ENCODE peak calls at places on chromosomes 1 and 21, in eight cellular contexts. V, E, X, H, Z, S, D and Q are unnamed samples.

GRCh38 chr1:41391834-41392527 is 30.7 kb downstream of the FOXO6 start:
- DNase-seq in E (no peak), Z (no peak), H (no peak), S (no peak), X (no peak), V (peak), D (no peak), Q (no peak)

GRCh38 chr1:233544304-233544703 is 69.6 kb upstream of the KCNK1 start:
- DNase-seq in H (no peak), D (no peak), Z (no peak), X (no peak), V (no peak), E (no peak), S (no peak), Q (no peak)

GRCh38 chr1:46810596-46810995 is 11.8 kb downstream of the CYP4B1 start:
- DNase-seq in Z (no peak), S (no peak), V (no peak), H (no peak), D (no peak), E (no peak), X (no peak), Q (no peak)

GRCh38 chr1:160108888-160109662 is 6.5 kb upstream of the ATP1A2 start:
- DNase-seq in X (no peak), H (no peak), S (peak), V (peak), Z (peak), D (peak), E (peak), Q (peak)

GRCh38 chr1:23591460-23592208 is 32.3 kb upstream of the ID3 start:
- DNase-seq in V (peak), Z (no peak), X (no peak), S (no peak), E (peak), H (no peak), D (no peak), Q (peak)

GRCh38 chr1:22506130-22506692 is 54.6 kb downstream of the ZBTB40 start:
- DNase-seq in D (no peak), H (no peak), X (no peak), S (no peak), E (no peak), Z (no peak), V (no peak), Q (no peak)

GRCh38 chr1:32454726-32455125 is 10.1 kb upstream of the ZBTB8B start:
- DNase-seq in D (no peak), V (peak), X (peak), E (no peak), H (no peak), Z (no peak), S (no peak), Q (no peak)

GRCh38 chr1:3443759-3444697 is 10.4 kb upstream of the ARHGEF16 start:
- DNase-seq in X (no peak), E (no peak), H (no peak), V (no peak), D (no peak), S (no peak), Z (no peak), Q (no peak)

GRCh38 chr1:201702936-201703335 is 126.0 kb upstream of the IPO9 start:
- DNase-seq in V (peak), Z (peak), X (no peak), D (no peak), S (no peak), E (no peak), H (no peak), Q (no peak)

GRCh38 chr21:45403825-45404725 is 890 bp upstream of the COL18A1 start:
- DNase-seq in E (peak), S (no peak), Z (peak), D (peak), V (no peak), H (no peak), X (no peak), Q (no peak)

GRCh38 chr1:53734650-53735211 is 4.2 kb downstream of the GLIS1 start:
- DNase-seq in H (no peak), V (no peak), E (no peak), S (no peak), D (peak), X (no peak), Z (no peak), Q (no peak)

GRCh38 chr1:7460807-7461206 is 310.3 kb upstream of the VAMP3 start:
- DNase-seq in V (peak), S (no peak), X (no peak), H (no peak), E (no peak), Z (no peak), D (no peak), Q (no peak)